ENCODE peak calls at places on chromosomes 5 and 9, in seven cellular contexts. M is A549, Q is psoas muscle, K is heart left ventricle, B is lower lobe of right lung, T is mucosa of descending colon, Z is gastrocnemius medialis. N is an unnamed sample. For H3K4me1, the result is how much of the 10 kb centered on the place peaks cover.

GRCh38 chr5:76816110-76816831 is 2.6 kb upstream of the F2RL1 start:
- ATAC-seq in Z (no peak), T (no peak), K (no peak), M (no peak), B (no peak), Q (no peak), N (no peak)

GRCh38 chr5:93280518-93280917 is 300.5 kb downstream of the NR2F1-AS1 start:
- ATAC-seq in Z (no peak), K (no peak), M (no peak), B (no peak), T (no peak), Q (no peak), N (no peak)

GRCh38 chr9:136151214-136151804 is 32.6 kb upstream of the TMEM250 start:
- ATAC-seq in T (no peak), B (no peak), Z (no peak), M (peak), K (no peak), Q (no peak), N (no peak)

GRCh38 chr5:113488645-113489184 is 462 bp upstream of the MCC start:
- ATAC-seq in T (peak), Z (peak), M (peak), Q (peak), B (peak), K (peak), N (peak)

GRCh38 chr9:88593537-88594185 is 58.7 kb downstream of the NXNL2 start:
- ATAC-seq in B (peak), Q (no peak), T (peak), K (peak), M (peak), Z (no peak), N (peak)

GRCh38 chr9:4979224-4979623 is 5.8 kb upstream of the JAK2 start:
- ATAC-seq in M (no peak), B (no peak), K (no peak), Z (peak), Q (peak), T (peak), N (no peak)

GRCh38 chr5:5181650-5182324 is 41.7 kb downstream of the ADAMTS16 start:
- ATAC-seq in Q (no peak), Z (no peak), K (no peak), T (no peak), M (no peak), B (no peak), N (no peak)

GRCh38 chr5:110105692-110106091 is 416.0 kb downstream of the MAN2A1 start:
- ATAC-seq in T (peak), Q (peak), B (no peak), Z (no peak), M (no peak), K (peak), N (peak)

GRCh38 chr5:38165435-38165834 is 92.9 kb upstream of the EGFLAM start:
- ATAC-seq in T (no peak), Q (peak), M (no peak), Z (no peak), B (no peak), K (no peak), N (no peak)

GRCh38 chr9:37293664-37294524 is 128.6 kb upstream of the GRHPR start:
- ATAC-seq in B (no peak), T (no peak), Q (no peak), K (no peak), Z (no peak), M (no peak), N (no peak)

GRCh38 chr9:134028076-134028475 is 2.8 kb downstream of the BRD3OS start:
- ATAC-seq in Z (no peak), B (no peak), T (no peak), Q (no peak), K (no peak), M (no peak), N (no peak)

GRCh38 chr5:176647870-176648466 is 684 bp downstream of the TSPAN17 start:
- ATAC-seq in B (peak), Q (no peak), M (peak), Z (no peak), K (no peak), T (peak), N (no peak)

GRCh38 chr9:110180713-110181434 is 27.1 kb downstream of the C9orf152 start:
- ATAC-seq in T (peak), M (peak), Q (no peak), B (no peak), K (peak), Z (no peak), N (peak)

GRCh38 chr5:23316060-23316591 is 191.3 kb upstream of the PRDM9 start:
- ATAC-seq in Q (no peak), T (no peak), M (no peak), Z (no peak), K (no peak), B (no peak), N (no peak)

GRCh38 chr9:81737871-81738507 is 48.6 kb upstream of the TLE1 start:
- ATAC-seq in Z (no peak), B (peak), M (peak), Q (peak), K (peak), T (peak), N (no peak)

GRCh38 chr9:120735415-120736126 is 21.3 kb upstream of the MEGF9 start:
- ATAC-seq in K (peak), Q (peak), B (peak), T (peak), Z (peak), M (peak), N (peak)

GRCh38 chr9:120737411-120737810 is 23.1 kb upstream of the MEGF9 start:
- ATAC-seq in B (no peak), Q (no peak), K (no peak), M (no peak), Z (no peak), T (no peak), N (no peak)

GRCh38 chr9:120735009-120735408 is 20.7 kb upstream of the MEGF9 start:
- ATAC-seq in B (no peak), T (no peak), Q (no peak), Z (no peak), K (peak), M (no peak), N (peak)

GRCh38 chr9:120733190-120733589 is 18.9 kb upstream of the MEGF9 start:
- ATAC-seq in T (no peak), K (peak), M (no peak), B (peak), Z (no peak), Q (no peak), N (no peak)

DNA sequence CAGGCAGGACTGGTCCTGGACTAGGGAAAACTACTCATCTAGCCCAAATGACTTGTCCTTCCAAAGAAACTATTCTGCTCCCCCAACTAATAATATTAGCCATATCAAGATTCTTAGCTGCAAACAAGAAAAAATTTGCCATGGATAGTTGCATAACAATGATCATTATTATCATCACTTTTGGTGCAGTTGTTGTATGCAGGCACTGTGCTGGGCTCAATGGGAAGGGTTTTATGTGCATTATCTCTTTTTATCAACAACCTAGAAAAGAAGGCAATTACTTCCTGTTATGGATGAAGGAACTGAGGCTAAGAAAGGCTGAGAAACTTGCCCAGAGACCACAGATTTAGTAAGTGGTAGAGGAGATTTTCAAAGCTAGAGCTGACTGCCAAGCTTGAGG is 20.3 kb upstream of the MEGF9 start:
- ATAC-seq in T (no peak), K (no peak), Z (no peak), M (no peak), Q (no peak), B (no peak), N (no peak)
- H3K4me1 ChIP-seq in T (under half), K (under half), Z (under half), M (under half), Q (under half), B (half or more), N (under half)

DNA sequence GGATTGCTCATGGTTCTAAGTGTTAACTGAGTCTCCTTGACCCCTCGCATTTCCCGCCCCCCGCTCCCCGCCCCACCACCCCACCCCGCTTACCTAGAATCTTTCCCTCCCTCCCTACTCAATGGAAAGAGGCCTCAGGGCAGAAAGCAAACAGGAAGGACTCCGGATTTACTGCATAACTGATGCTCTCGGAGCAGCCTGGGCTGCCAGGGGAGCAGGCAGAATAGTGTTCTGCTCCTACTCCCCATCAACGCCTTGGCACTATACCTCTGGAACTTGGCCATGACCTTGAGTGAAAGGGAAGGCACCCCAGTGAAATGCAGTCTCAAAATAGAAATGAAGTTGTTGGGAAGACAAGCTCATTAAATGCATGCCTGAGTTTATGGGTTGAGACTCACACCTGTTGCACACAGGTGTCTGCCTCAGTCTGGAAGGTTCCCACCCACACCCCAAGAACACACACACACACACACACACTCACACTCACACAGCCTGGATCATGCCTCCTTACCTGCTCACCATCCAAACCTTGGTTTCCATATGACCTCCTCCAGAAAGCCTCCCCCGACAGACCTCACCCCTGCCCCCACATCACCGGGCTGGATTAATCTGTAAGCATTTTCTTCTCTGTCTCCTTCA is 59.7 kb downstream of the NEURL1B start:
- ATAC-seq in T (peak), B (no peak), M (no peak), K (peak), Z (no peak), Q (no peak), N (no peak)
- H3K4me3 ChIP-seq in T (no peak), B (no peak), M (no peak), K (peak), Z (no peak), Q (no peak), N (no peak)

DNA sequence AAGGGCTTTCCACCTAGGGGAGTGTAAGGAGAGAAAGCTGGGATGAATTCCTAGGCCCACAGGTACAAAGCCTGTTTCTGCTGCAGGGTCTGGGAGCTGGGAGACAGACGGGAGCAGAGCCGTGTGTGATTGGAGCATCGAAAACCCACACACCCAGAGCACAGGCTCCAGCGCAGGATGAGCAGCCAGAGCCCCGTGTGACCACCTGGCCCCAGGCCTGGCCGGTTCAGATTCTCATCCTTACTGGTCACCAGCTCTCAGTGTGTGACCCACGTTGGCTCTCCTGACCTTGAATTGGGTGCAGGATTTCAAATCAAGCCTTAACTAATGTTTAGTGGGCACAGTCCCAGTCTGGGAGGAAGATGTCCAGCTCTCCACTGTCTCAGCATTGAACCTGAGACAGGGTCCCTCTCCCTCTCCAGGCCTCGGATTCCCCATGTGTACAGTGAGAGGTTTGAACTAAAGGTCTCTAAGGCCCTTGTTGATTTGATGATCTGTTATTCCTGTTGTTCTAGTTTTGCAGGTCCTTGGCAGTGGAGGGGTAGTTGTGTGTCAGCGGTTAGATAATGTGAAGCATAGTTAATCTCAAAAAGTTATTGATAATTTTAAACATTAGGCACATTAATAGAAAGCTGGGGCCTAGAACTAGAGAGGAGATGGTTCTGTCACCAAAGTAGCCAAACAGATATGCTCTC is 50.1 kb downstream of the PPARGC1B start:
- ATAC-seq in Q (peak), K (no peak), B (no peak), T (peak), Z (peak), M (no peak), N (no peak)
- H3K4me1 ChIP-seq in Q (half or more), K (half or more), B (under half), T (half or more), Z (half or more), M (under half), N (half or more)

GRCh38 chr5:88821161-88821560 is 61.8 kb downstream of the MEF2C start:
- ATAC-seq in M (no peak), K (no peak), Q (no peak), B (no peak), Z (no peak), T (no peak), N (no peak)
- H3K4me3 ChIP-seq in M (no peak), K (no peak), Q (no peak), B (no peak), Z (no peak), T (no peak), N (no peak)

GRCh38 chr5:149381261-149381985 is 2.3 kb upstream of the IL17B start:
- ATAC-seq in B (no peak), Z (peak), T (no peak), Q (no peak), M (peak), K (no peak), N (no peak)
- H3K4me1 ChIP-seq in B (under half), Z (under half), T (under half), Q (under half), M (under half), K (under half), N (half or more)

DNA sequence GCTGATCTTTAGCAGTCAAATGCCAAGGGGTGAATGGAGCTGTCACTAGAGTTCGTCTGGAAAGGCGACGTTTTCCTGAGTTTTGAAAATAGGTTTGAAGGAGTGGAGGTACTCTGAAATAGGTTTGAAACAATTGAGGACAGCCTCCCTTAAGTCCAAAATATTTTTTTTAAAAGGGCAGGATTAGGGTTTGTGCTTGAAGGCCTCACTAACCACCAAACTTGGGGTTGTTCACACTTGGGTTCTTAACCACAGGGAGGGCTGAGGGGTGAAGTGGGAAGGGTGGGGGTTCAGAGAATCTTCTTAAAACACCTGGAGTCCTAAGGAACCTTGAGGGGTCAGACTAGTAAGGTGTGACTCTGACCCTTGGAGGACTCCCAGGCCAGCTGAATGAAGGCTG is 3.5 kb upstream of the PCDH12 start:
- ATAC-seq in T (no peak), B (no peak), K (no peak), Q (no peak), Z (no peak), M (no peak), N (no peak)
- H3K4me3 ChIP-seq in T (no peak), B (no peak), K (no peak), Q (no peak), Z (no peak), M (no peak), N (no peak)